ENCODE peak calls at places on chromosome 13, in four cellular contexts. Q, S, H and D are unnamed samples.
A peak's percentile ranks its signal among the peaks of the same experiment; 100 is the strongest.

GRCh38 chr13:81224502-81224833 is 883.5 kb upstream of the SPRY2 start:
- DNase-seq in Q (no peak), S (no peak), H (no peak), D (no peak)

GRCh38 chr13:79736356-79736755 is 255.4 kb downstream of the NDFIP2 start:
- DNase-seq in Q (no peak), S (no peak), H (no peak), D (no peak)

GRCh38 chr13:112525306-112525945 is 62.5 kb downstream of the TUBGCP3 start:
- DNase-seq in Q (no peak), S (no peak), H (no peak), D (no peak)

GRCh38 chr13:69324109-69324886 is 783.3 kb upstream of the ATXN8OS start:
- DNase-seq in Q (no peak), S (no peak), H (no peak), D (no peak)

GRCh38 chr13:29771247-29771646 is 79.2 kb downstream of the UBL3 start:
- DNase-seq in Q (peak; percentile 27), S (no peak), H (no peak), D (no peak)

GRCh38 chr13:43981091-43981490 is 101.4 kb downstream of the LACC1 start:
- DNase-seq in Q (no peak), S (no peak), H (no peak), D (no peak)

GRCh38 chr13:99916366-99917103 is 55.0 kb downstream of the ZIC5 start:
- DNase-seq in Q (peak; percentile 90), S (no peak), H (peak; percentile 81), D (no peak)

GRCh38 chr13:42821437-42821836 is 40.1 kb downstream of the FAM216B start:
- DNase-seq in Q (peak; percentile 65), S (no peak), H (no peak), D (no peak)

GRCh38 chr13:101570410-101570809 is 117.9 kb downstream of the ITGBL1 start:
- DNase-seq in Q (no peak), S (no peak), H (no peak), D (no peak)

GRCh38 chr13:99686944-99687382 is 185.7 kb downstream of the TM9SF2 start:
- DNase-seq in Q (no peak), S (no peak), H (no peak), D (no peak)

GRCh38 chr13:111216166-111216960 is 101.3 kb downstream of the ARHGEF7 start:
- DNase-seq in Q (peak; percentile 76), S (peak; percentile 43), H (peak; percentile 66), D (no peak)

GRCh38 chr13:112072531-112073244 is 5.7 kb downstream of the SOX1 start:
- DNase-seq in Q (no peak), S (no peak), H (no peak), D (no peak)

GRCh38 chr13:31755803-31756212 is 16.5 kb downstream of the RXFP2 start:
- DNase-seq in Q (no peak), S (no peak), H (no peak), D (no peak)

GRCh38 chr13:96428904-96429303 is 339.0 kb downstream of the HS6ST3 start:
- DNase-seq in Q (no peak), S (no peak), H (no peak), D (no peak)

GRCh38 chr13:70087247-70087646 is 20.4 kb upstream of the ATXN8OS start:
- DNase-seq in Q (no peak), S (no peak), H (no peak), D (no peak)

GRCh38 chr13:35953537-35954206 is 177.5 kb downstream of the DCLK1 start:
- DNase-seq in Q (peak; percentile 73), S (peak; percentile 76), H (no peak), D (peak; percentile 83)

GRCh38 chr13:40402931-40403412 is 263.5 kb downstream of the FOXO1 start:
- DNase-seq in Q (peak; percentile 64), S (no peak), H (no peak), D (no peak)

GRCh38 chr13:97395437-97396136 is 38.4 kb upstream of the RAP2A start:
- DNase-seq in Q (no peak), S (no peak), H (no peak), D (no peak)

GRCh38 chr13:111423168-111423785 is 102.8 kb downstream of the TEX29 start:
- DNase-seq in Q (no peak), S (no peak), H (no peak), D (no peak)

GRCh38 chr13:59846845-59847620 is 316.7 kb downstream of the DIAPH3 start:
- DNase-seq in Q (no peak), S (no peak), H (no peak), D (no peak)

GRCh38 chr13:54373211-54373610 is 1344.6 kb downstream of the OLFM4 start:
- DNase-seq in Q (no peak), S (no peak), H (no peak), D (no peak)

GRCh38 chr13:39931505-39931904 is 276.0 kb downstream of the COG6 start:
- DNase-seq in Q (no peak), S (no peak), H (no peak), D (no peak)

GRCh38 chr13:46654956-46655726 is 102.2 kb downstream of the LRCH1 start:
- DNase-seq in Q (no peak), S (no peak), H (no peak), D (no peak)

GRCh38 chr13:48851707-48852106 is 124.0 kb upstream of the FNDC3A start:
- DNase-seq in Q (no peak), S (no peak), H (no peak), D (no peak)